ENCODE peak calls at places on chromosomes 11 and 22, in four cellular contexts. P is suprapubic skin, O is mammary epithelial cell, Q is hypothalamus. V is an unnamed sample.

GRCh38 chr11:96215094-96215782 is 127.8 kb downstream of the MAML2 start:
- DNase-seq in O (no peak), Q (no peak), P (no peak), V (no peak)

GRCh38 chr11:9703280-9703679 is 39.4 kb downstream of the SWAP70 start:
- DNase-seq in Q (no peak), O (no peak), P (no peak), V (no peak)

GRCh38 chr22:24594569-24595120 is 1.8 kb upstream of the LRRC75B start:
- DNase-seq in Q (no peak), P (peak; percentile 70), O (no peak), V (no peak)

GRCh38 chr11:1163911-1164735 is 6.4 kb downstream of the MUC5AC start:
- DNase-seq in P (peak; percentile 46), O (no peak), Q (no peak), V (no peak)

GRCh38 chr11:15236514-15236913 is 121.8 kb downstream of the INSC start:
- DNase-seq in Q (no peak), P (no peak), O (no peak), V (no peak)

GRCh38 chr11:93727985-93728791 is 13.1 kb downstream of the TAF1D start:
- DNase-seq in Q (no peak), O (no peak), P (no peak), V (no peak)

GRCh38 chr11:93133710-93134109 is 64.1 kb downstream of the SLC36A4 start:
- DNase-seq in O (no peak), Q (no peak), P (no peak), V (no peak)

GRCh38 chr11:61609970-61610347 is 29.1 kb upstream of the SYT7 start:
- DNase-seq in O (peak; percentile 38), Q (peak; percentile 23), P (no peak), V (no peak)

GRCh38 chr11:69295995-69296889 is 2.3 kb downstream of the MYEOV start:
- DNase-seq in O (peak; percentile 44), Q (no peak), P (peak; percentile 90), V (no peak)

GRCh38 chr11:47233989-47234668 is 14.5 kb downstream of the ACP2 start:
- DNase-seq in Q (no peak), O (peak; percentile 52), P (no peak), V (no peak)

GRCh38 chr11:45698777-45699497 is 33.5 kb upstream of the CHST1 start:
- DNase-seq in P (no peak), Q (no peak), O (no peak), V (no peak)

GRCh38 chr11:105609832-105610781 is at the start of gene GRIA4:
- DNase-seq in P (peak; percentile 58), Q (peak; percentile 77), O (no peak), V (peak; percentile 84)